ENCODE peak calls at places on chromosomes 3 and 15, in eight cellular contexts. A is NCI-H2081; R is ecto neural progenitor cell; S is skeletal muscle cell; O is AG09309; T is naive thymus-derived CD8-positive, alpha-beta T cell; I is MM.1S; H is EL. F is an unnamed sample.

GRCh38 chr3:191239439-191240035 is 40.5 kb downstream of the OSTN start:
- DNase-seq in A (no peak), R (no peak), S (no peak), O (no peak), T (no peak), I (no peak), H (no peak), F (no peak)

GRCh38 chr3:36969540-36970432 is 23.1 kb downstream of the EPM2AIP1 start:
- DNase-seq in A (peak), R (peak), S (no peak), O (peak), T (no peak), I (no peak), H (peak), F (no peak)

GRCh38 chr3:124768812-124769211 is 38.6 kb downstream of the UMPS start:
- DNase-seq in A (peak), R (no peak), S (no peak), O (no peak), T (no peak), I (peak), H (peak), F (no peak)

GRCh38 chr15:57198654-57199241 is 177.6 kb upstream of the CGNL1 start:
- DNase-seq in A (peak), R (no peak), S (no peak), O (no peak), T (no peak), I (no peak), H (no peak), F (no peak)

GRCh38 chr3:176939022-176939817 is 258.1 kb downstream of the TBL1XR1 start:
- DNase-seq in A (peak), R (no peak), S (peak), O (peak), T (peak), I (peak), H (peak), F (peak)

GRCh38 chr3:34011171-34012101 is 213.0 kb downstream of the PDCD6IP start:
- DNase-seq in A (no peak), R (no peak), S (peak), O (no peak), T (no peak), I (no peak), H (peak), F (no peak)

GRCh38 chr15:68500363-68501317 is 68.7 kb upstream of the ITGA11 start:
- DNase-seq in A (no peak), R (peak), S (no peak), O (no peak), T (no peak), I (no peak), H (no peak), F (no peak)

GRCh38 chr3:133464573-133464972 is 64.7 kb downstream of the BFSP2 start:
- DNase-seq in A (peak), R (no peak), S (no peak), O (no peak), T (no peak), I (peak), H (peak), F (no peak)

GRCh38 chr3:193997228-193998192 is 138.4 kb upstream of the HES1 start:
- DNase-seq in A (no peak), R (no peak), S (no peak), O (peak), T (no peak), I (no peak), H (no peak), F (peak)

GRCh38 chr15:56725386-56725785 is 7.9 kb downstream of the ZNF280D start:
- DNase-seq in A (no peak), R (no peak), S (no peak), O (no peak), T (no peak), I (no peak), H (no peak), F (no peak)

GRCh38 chr15:71115567-71116351 is 488 bp downstream of the THSD4 start:
- DNase-seq in A (peak), R (peak), S (no peak), O (no peak), T (no peak), I (peak), H (peak), F (no peak)

GRCh38 chr3:14989943-14990753 is 42.8 kb downstream of the NR2C2 start:
- DNase-seq in A (no peak), R (no peak), S (no peak), O (no peak), T (no peak), I (no peak), H (no peak), F (no peak)

GRCh38 chr15:84604804-84605203 is 4.0 kb downstream of the ZSCAN2 start:
- DNase-seq in A (no peak), R (no peak), S (no peak), O (no peak), T (no peak), I (no peak), H (no peak), F (no peak)

GRCh38 chr3:2623463-2623862 is 486.7 kb downstream of the IL5RA start:
- DNase-seq in A (no peak), R (no peak), S (no peak), O (no peak), T (no peak), I (no peak), H (no peak), F (no peak)

GRCh38 chr15:83871808-83872559 is 218.1 kb downstream of the ADAMTSL3 start:
- DNase-seq in A (no peak), R (no peak), S (peak), O (peak), T (no peak), I (no peak), H (peak), F (peak)

GRCh38 chr15:63473999-63474809 is 30.2 kb upstream of the USP3 start:
- DNase-seq in A (peak), R (peak), S (no peak), O (no peak), T (peak), I (peak), H (peak), F (no peak)

GRCh38 chr3:194773216-194773615 is 87.5 kb downstream of the FAM43A start:
- DNase-seq in A (no peak), R (no peak), S (no peak), O (no peak), T (no peak), I (no peak), H (peak), F (peak)

GRCh38 chr3:126827121-126827520 is 123.1 kb downstream of the CHCHD6 start:
- DNase-seq in A (no peak), R (no peak), S (peak), O (no peak), T (no peak), I (no peak), H (no peak), F (no peak)

GRCh38 chr15:65841121-65841930 is 28.0 kb upstream of the RAB11A start:
- DNase-seq in A (no peak), R (no peak), S (no peak), O (no peak), T (no peak), I (no peak), H (peak), F (no peak)

GRCh38 chr3:45417949-45418847 is 29.8 kb downstream of the LARS2 start:
- DNase-seq in A (peak), R (no peak), S (no peak), O (no peak), T (no peak), I (no peak), H (no peak), F (no peak)

GRCh38 chr3:180184806-180185205 is 148.1 kb upstream of the PEX5L start:
- DNase-seq in A (no peak), R (no peak), S (peak), O (peak), T (no peak), I (no peak), H (no peak), F (peak)

GRCh38 chr3:148711981-148712666 is 14.4 kb downstream of the AGTR1 start:
- DNase-seq in A (no peak), R (no peak), S (no peak), O (no peak), T (no peak), I (no peak), H (peak), F (no peak)

GRCh38 chr3:101867521-101867920 is 18.2 kb downstream of the NFKBIZ start:
- DNase-seq in A (no peak), R (no peak), S (no peak), O (no peak), T (no peak), I (no peak), H (no peak), F (no peak)

GRCh38 chr3:13479332-13479581 is 849 bp upstream of the HDAC11 start:
- DNase-seq in A (peak), R (no peak), S (peak), O (no peak), T (peak), I (no peak), H (peak), F (no peak)

GRCh38 chr15:66831801-66832390 is 129.9 kb downstream of the SMAD6 start:
- DNase-seq in A (no peak), R (no peak), S (no peak), O (no peak), T (no peak), I (no peak), H (no peak), F (no peak)

F was measured in GM04504.